ENCODE peak calls at places on chromosome 10, in six cellular contexts. S, F, N, H, J and G are unnamed samples. For H3K4me1, the result is how much of the 10 kb centered on the place peaks cover.

GRCh38 chr10:59324597-59324996 is 37.8 kb downstream of the FAM13C start:
- DNase-seq in S (no peak), F (no peak), N (no peak), H (peak), J (peak), G (no peak)

GRCh38 chr10:71244638-71245419 is 32.5 kb downstream of the UNC5B start:
- DNase-seq in S (no peak), F (peak), N (no peak), H (peak), J (peak), G (no peak)

GRCh38 chr10:118276203-118276602 is 65.9 kb downstream of the FAM204A start:
- DNase-seq in S (no peak), F (no peak), N (no peak), H (no peak), J (no peak), G (no peak)

GRCh38 chr10:97385565-97385964 is 15.6 kb downstream of the RRP12 start:
- DNase-seq in S (no peak), F (no peak), N (no peak), H (no peak), J (no peak), G (no peak)

GRCh38 chr10:94397549-94398370 is 4.6 kb upstream of the TBC1D12 start:
- DNase-seq in S (no peak), F (no peak), N (no peak), H (no peak), J (peak), G (no peak)

GRCh38 chr10:132369636-132370185 is 27.3 kb upstream of the PWWP2B start:
- DNase-seq in S (no peak), F (no peak), N (peak), H (no peak), J (no peak), G (peak)

GRCh38 chr10:132470306-132471124 is 67.1 kb upstream of the INPP5A start:
- DNase-seq in S (no peak), F (peak), N (no peak), H (no peak), J (no peak), G (no peak)

GRCh38 chr10:71737356-71738172 is 18.0 kb upstream of the C10orf105 start:
- DNase-seq in S (no peak), F (no peak), N (no peak), H (no peak), J (no peak), G (no peak)

GRCh38 chr10:33134011-33134751 is 176.2 kb upstream of the ITGB1 start:
- DNase-seq in S (peak), F (no peak), N (peak), H (peak), J (peak), G (peak)

GRCh38 chr10:57049096-57049495 is 688.0 kb upstream of the ZWINT start:
- DNase-seq in S (no peak), F (no peak), N (no peak), H (no peak), J (no peak), G (no peak)

GRCh38 chr10:1358147-1358546 is 302.0 kb downstream of the WDR37 start:
- DNase-seq in S (no peak), F (no peak), N (no peak), H (no peak), J (no peak), G (no peak)

GRCh38 chr10:97025613-97026242 is 160.0 kb downstream of the SLIT1 start:
- DNase-seq in S (peak), F (peak), N (peak), H (peak), J (peak), G (no peak)

GRCh38 chr10:8088504-8088903 is 34.0 kb downstream of the GATA3 start:
- DNase-seq in S (no peak), F (no peak), N (peak), H (no peak), J (no peak), G (no peak)

GRCh38 chr10:1824928-1825327 is 87.6 kb upstream of the ADARB2 start:
- DNase-seq in S (no peak), F (no peak), N (no peak), H (no peak), J (no peak), G (no peak)

GRCh38 chr10:123512881-123513822 is 153.0 kb upstream of the GPR26 start:
- DNase-seq in S (no peak), F (no peak), N (no peak), H (no peak), J (no peak), G (no peak)

GRCh38 chr10:69047111-69047837 is 40.6 kb upstream of the SRGN start:
- DNase-seq in S (no peak), F (no peak), N (no peak), H (no peak), J (no peak), G (no peak)

GRCh38 chr10:123429631-123430257 is 236.4 kb upstream of the GPR26 start:
- DNase-seq in S (no peak), F (no peak), N (no peak), H (no peak), J (no peak), G (no peak)

GRCh38 chr10:84783909-84784308 is 455.5 kb downstream of the CCSER2 start:
- DNase-seq in S (no peak), F (no peak), N (no peak), H (no peak), J (no peak), G (no peak)

GRCh38 chr10:126160971-126161630 is 227.2 kb downstream of the ADAM12 start:
- DNase-seq in S (no peak), F (no peak), N (no peak), H (peak), J (peak), G (no peak)

GRCh38 chr10:24969732-24970330 is 17.4 kb upstream of the PRTFDC1 start:
- DNase-seq in S (no peak), F (no peak), N (no peak), H (no peak), J (no peak), G (no peak)

GRCh38 chr10:29968556-29968955 is 90.8 kb downstream of the JCAD start:
- DNase-seq in S (no peak), F (no peak), N (no peak), H (no peak), J (no peak), G (no peak)

GRCh38 chr10:59906417-59907202 is at the start of gene CCDC6:
- DNase-seq in S (peak), F (peak), N (peak), H (peak), J (peak), G (peak)

GRCh38 chr10:66586073-66586472 is 339.8 kb upstream of the LRRTM3 start:
- DNase-seq in S (peak), F (no peak), N (no peak), H (peak), J (peak), G (no peak)

GRCh38 chr10:80465839-80466590 is 11.9 kb downstream of the TSPAN14 start:
- DNase-seq in S (no peak), F (no peak), N (peak), H (no peak), J (no peak), G (no peak)

GRCh38 chr10:20890491-20891337 is 6.4 kb downstream of the NEBL start:
- DNase-seq in S (no peak), F (no peak), N (no peak), H (peak), J (no peak), G (no peak)

GRCh38 chr10:89869180-89869579 is 167.8 kb downstream of the KIF20B start:
- DNase-seq in S (no peak), F (no peak), N (no peak), H (no peak), J (no peak), G (no peak)

GRCh38 chr10:46559231-46559671 is 2.8 kb upstream of the GPRIN2 start:
- DNase-seq in S (peak), F (peak), N (peak), H (no peak), J (no peak), G (no peak)

GRCh38 chr10:51198170-51198569 is 123.9 kb downstream of the PRKG1 start:
- DNase-seq in S (no peak), F (no peak), N (no peak), H (no peak), J (no peak), G (no peak)

GRCh38 chr10:122494173-122494820 is 32.9 kb downstream of the HTRA1 start:
- DNase-seq in S (no peak), F (no peak), N (peak), H (no peak), J (no peak), G (peak)

GRCh38 chr10:13809447-13809846 is 222.7 kb downstream of the PRPF18 start:
- DNase-seq in S (no peak), F (no peak), N (no peak), H (no peak), J (no peak), G (no peak)

GRCh38 chr10:79125092-79125491 is 56.3 kb downstream of the ZMIZ1 start:
- DNase-seq in S (no peak), F (no peak), N (no peak), H (no peak), J (no peak), G (no peak)
- H3K4me1 ChIP-seq in S (under half), F (half or more), N (under half), H (under half), J (under half), G (under half)

DNA sequence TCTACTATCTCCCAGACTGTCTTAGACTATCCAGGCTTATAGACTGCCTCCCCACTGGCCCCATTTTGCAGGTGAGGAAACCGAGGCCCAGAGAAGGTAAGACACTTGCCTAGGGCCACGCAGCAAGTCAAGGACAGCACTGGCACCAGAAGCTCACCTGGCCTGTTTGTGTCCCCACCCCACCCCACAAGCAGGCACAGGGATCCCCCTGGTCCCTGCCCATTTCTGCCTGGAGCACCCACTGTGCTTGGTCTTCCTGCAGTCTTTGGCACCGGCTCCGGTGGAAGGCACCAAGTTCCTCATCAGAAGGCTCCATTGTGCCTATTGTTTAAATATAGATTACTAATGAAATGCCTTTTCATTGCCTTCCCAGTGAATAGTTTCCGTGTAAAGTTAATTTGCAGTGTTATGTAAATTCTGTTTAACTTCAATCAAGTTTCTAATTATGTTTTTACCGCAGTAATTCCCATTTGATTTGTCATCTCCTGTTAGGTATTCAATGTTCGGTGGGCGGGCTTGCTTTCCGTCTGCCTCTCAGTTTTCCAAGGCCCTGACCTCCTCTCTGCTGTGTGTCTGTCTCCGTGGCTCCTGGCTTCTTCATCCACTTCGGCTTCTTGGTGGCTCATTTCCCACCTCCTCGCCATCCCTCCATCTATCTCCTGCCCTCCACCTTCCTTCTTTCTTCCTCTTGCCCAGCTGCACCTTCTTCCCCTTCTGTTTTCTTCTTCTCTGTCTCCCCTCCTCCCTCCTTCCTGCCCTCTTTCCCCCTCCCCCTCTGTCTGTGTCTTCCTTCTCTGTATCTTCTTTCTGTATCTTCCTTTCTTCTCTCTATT is 75.8 kb downstream of the ZMIZ1 start:
- DNase-seq in S (no peak), F (no peak), N (no peak), H (no peak), J (no peak), G (no peak)
- H3K4me3 ChIP-seq in S (no peak), F (no peak), N (no peak), H (no peak), J (no peak), G (no peak)

GRCh38 chr10:87658858-87659555 is 671 bp upstream of the PAPSS2 start:
- DNase-seq in S (no peak), F (no peak), N (no peak), H (no peak), J (peak), G (no peak)
- H3K27ac ChIP-seq in S (peak), F (peak), N (no peak), H (no peak), J (peak), G (peak)

DNA sequence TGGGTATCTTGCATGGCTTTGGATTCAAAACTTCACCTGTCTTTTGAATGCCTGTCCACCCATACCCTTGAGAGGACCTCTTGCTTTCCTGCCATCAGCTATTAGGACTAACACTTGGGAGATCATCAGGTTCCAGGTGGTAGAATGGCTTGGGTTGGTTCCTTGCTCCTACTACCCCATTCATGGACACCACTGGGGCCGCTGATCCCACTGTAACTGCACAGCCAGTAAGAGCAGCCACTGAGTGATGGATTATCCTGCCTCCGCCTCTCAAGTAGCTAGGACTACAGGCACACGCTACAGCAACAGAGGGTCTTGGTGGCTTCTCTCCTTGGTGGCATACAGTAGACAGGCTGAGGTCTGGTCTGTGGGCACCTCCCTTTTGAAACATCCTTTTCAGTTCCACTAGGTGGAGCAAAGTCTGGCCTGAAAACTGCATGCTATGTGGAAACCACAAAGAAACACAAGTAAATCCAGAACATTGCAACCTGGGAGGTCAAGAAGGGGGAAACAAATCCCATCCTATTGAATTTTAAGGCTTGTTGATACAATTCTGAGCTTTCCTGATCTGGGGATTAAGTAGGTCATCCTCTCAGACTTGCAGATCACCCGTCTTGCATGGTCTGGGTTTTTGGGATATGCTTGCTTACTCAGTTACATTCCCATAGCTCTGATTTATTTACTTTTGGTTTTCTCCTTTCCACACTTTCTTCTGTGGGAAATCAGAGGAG is 9.4 kb downstream of the WBP1L start:
- DNase-seq in S (no peak), F (no peak), N (no peak), H (peak), J (peak), G (no peak)
- H3K4me1 ChIP-seq in S (under half), F (under half), N (under half), H (under half), J (under half), G (under half)

GRCh38 chr10:79065853-79066252 is 2.9 kb upstream of the ZMIZ1 start:
- DNase-seq in S (no peak), F (peak), N (no peak), H (no peak), J (no peak), G (no peak)
- H3K4me3 ChIP-seq in S (no peak), F (peak), N (no peak), H (no peak), J (no peak), G (no peak)

GRCh38 chr10:36629476-36629875 is 495.9 kb upstream of the ANKRD30A start:
- DNase-seq in S (no peak), F (no peak), N (no peak), H (no peak), J (no peak), G (no peak)
- H3K27ac ChIP-seq in S (no peak), F (no peak), N (no peak), H (no peak), J (no peak), G (no peak)